ENCODE peak calls at places on chromosome 1, in eight cellular contexts. T is astrocyte of the spinal cord, H is activated gamma-delta T cell treated with Interleukin-2 at 50 U/mL for 16 hours, D is stomach, W is iris pigment epithelial cell, P is HS-5, I is head of caudate nucleus, Y is T-helper 17 cell. Z is an unnamed sample.
A peak's percentile ranks its signal among the peaks of the same experiment; 100 is the strongest.

GRCh38 chr1:10431065-10431730 is 965 bp downstream of the CENPS start:
- DNase-seq in T (no peak), H (no peak), D (no peak), W (peak; percentile 49), P (no peak), I (no peak), Y (no peak), Z (no peak)

GRCh38 chr1:117712598-117712997 is 106.8 kb downstream of the TENT5C start:
- DNase-seq in T (no peak), H (no peak), D (no peak), W (no peak), P (no peak), I (no peak), Y (no peak), Z (no peak)

GRCh38 chr1:15949453-15950245 is 26.3 kb downstream of the ZBTB17 start:
- DNase-seq in T (peak; percentile 97), H (peak; percentile 86), D (peak; percentile 77), W (peak; percentile 99), P (peak; percentile 84), I (peak; percentile 64), Y (peak; percentile 93), Z (peak; percentile 93)

GRCh38 chr1:204296431-204296988 is 63.2 kb downstream of the PLEKHA6 start:
- DNase-seq in T (peak; percentile 51), H (no peak), D (no peak), W (peak; percentile 90), P (no peak), I (peak; percentile 64), Y (no peak), Z (peak; percentile 82)

GRCh38 chr1:51576085-51576444 is 40.8 kb upstream of the OSBPL9 start:
- DNase-seq in T (no peak), H (no peak), D (no peak), W (no peak), P (no peak), I (no peak), Y (no peak), Z (no peak)

GRCh38 chr1:209686319-209686718 is 11.1 kb downstream of the G0S2 start:
- DNase-seq in T (no peak), H (no peak), D (no peak), W (no peak), P (no peak), I (no peak), Y (no peak), Z (no peak)

GRCh38 chr1:96722161-96722908 is 751 bp downstream of the PTBP2 start:
- DNase-seq in T (peak; percentile 76), H (no peak), D (peak; percentile 51), W (peak; percentile 65), P (peak; percentile 31), I (peak; percentile 88), Y (peak; percentile 43), Z (peak; percentile 11)

GRCh38 chr1:42660907-42661500 is 2.8 kb downstream of the PPIH start:
- DNase-seq in T (no peak), H (no peak), D (no peak), W (no peak), P (no peak), I (no peak), Y (no peak), Z (no peak)

Z was measured in BJ.